ENCODE peak calls at places on chromosomes 12 and 14, in nine cellular contexts. One of them, this sample, is unnamed.
A peak's percentile ranks its signal among the peaks of the same experiment; 100 is the strongest.

GRCh38 chr14:20415723-20416622 is 2.7 kb upstream of the TEP1 start:
- DNase-seq in stimulated activated CD4-positive, alpha-beta T cell treated with anti-CD3 and anti-CD28 coated beads, Interleukin-1b, Interleukin-23, amount 100 ng/mL, for 4 hours: peak; percentile 34
- DNase-seq in KBM-7: peak; percentile 93
- DNase-seq in PC-3: peak; percentile 74
- DNase-seq in NCI-H2171: peak; percentile 12
- DNase-seq in stromal cell of bone marrow: peak; percentile 39
- DNase-seq in pancreas: no peak
- DNase-seq in NCI-H1105: peak; percentile 15
- DNase-seq in ovary: no peak
- DNase-seq in this sample: peak; percentile 58

GRCh38 chr14:89022274-89022673 is 197.8 kb downstream of the TTC8 start:
- DNase-seq in NCI-H2171: no peak
- DNase-seq in KBM-7: no peak
- DNase-seq in NCI-H1105: no peak
- DNase-seq in stimulated activated CD4-positive, alpha-beta T cell treated with anti-CD3 and anti-CD28 coated beads, Interleukin-1b, Interleukin-23, amount 100 ng/mL, for 4 hours: no peak
- DNase-seq in pancreas: no peak
- DNase-seq in PC-3: no peak
- DNase-seq in stromal cell of bone marrow: no peak
- DNase-seq in ovary: no peak
- DNase-seq in this sample: no peak

GRCh38 chr12:117968084-117968789 is 553 bp downstream of the KSR2 start:
- DNase-seq in PC-3: no peak
- DNase-seq in stimulated activated CD4-positive, alpha-beta T cell treated with anti-CD3 and anti-CD28 coated beads, Interleukin-1b, Interleukin-23, amount 100 ng/mL, for 4 hours: no peak
- DNase-seq in stromal cell of bone marrow: no peak
- DNase-seq in KBM-7: no peak
- DNase-seq in NCI-H1105: no peak
- DNase-seq in ovary: no peak
- DNase-seq in NCI-H2171: peak; percentile 9
- DNase-seq in pancreas: no peak
- DNase-seq in this sample: no peak

GRCh38 chr12:18559242-18559641 is 178.6 kb downstream of the PLCZ1 start:
- DNase-seq in stromal cell of bone marrow: no peak
- DNase-seq in NCI-H2171: no peak
- DNase-seq in NCI-H1105: no peak
- DNase-seq in KBM-7: peak; percentile 19
- DNase-seq in pancreas: no peak
- DNase-seq in PC-3: no peak
- DNase-seq in ovary: no peak
- DNase-seq in stimulated activated CD4-positive, alpha-beta T cell treated with anti-CD3 and anti-CD28 coated beads, Interleukin-1b, Interleukin-23, amount 100 ng/mL, for 4 hours: no peak
- DNase-seq in this sample: no peak

GRCh38 chr14:69547701-69548348 is 26.8 kb downstream of the CCDC177 start:
- DNase-seq in PC-3: no peak
- DNase-seq in NCI-H2171: no peak
- DNase-seq in pancreas: no peak
- DNase-seq in stromal cell of bone marrow: no peak
- DNase-seq in stimulated activated CD4-positive, alpha-beta T cell treated with anti-CD3 and anti-CD28 coated beads, Interleukin-1b, Interleukin-23, amount 100 ng/mL, for 4 hours: no peak
- DNase-seq in ovary: peak; percentile 37
- DNase-seq in NCI-H1105: no peak
- DNase-seq in KBM-7: no peak
- DNase-seq in this sample: peak; percentile 61

GRCh38 chr12:52234226-52234810 is 1.3 kb downstream of the KRT7 start:
- DNase-seq in pancreas: peak; percentile 42
- DNase-seq in stromal cell of bone marrow: no peak
- DNase-seq in KBM-7: peak; percentile 17
- DNase-seq in PC-3: peak; percentile 3
- DNase-seq in ovary: no peak
- DNase-seq in NCI-H1105: no peak
- DNase-seq in stimulated activated CD4-positive, alpha-beta T cell treated with anti-CD3 and anti-CD28 coated beads, Interleukin-1b, Interleukin-23, amount 100 ng/mL, for 4 hours: no peak
- DNase-seq in NCI-H2171: no peak
- DNase-seq in this sample: no peak

GRCh38 chr12:104740668-104741067 is 217.4 kb downstream of the SLC41A2 start:
- DNase-seq in NCI-H2171: no peak
- DNase-seq in ovary: no peak
- DNase-seq in pancreas: no peak
- DNase-seq in NCI-H1105: no peak
- DNase-seq in stromal cell of bone marrow: no peak
- DNase-seq in PC-3: no peak
- DNase-seq in stimulated activated CD4-positive, alpha-beta T cell treated with anti-CD3 and anti-CD28 coated beads, Interleukin-1b, Interleukin-23, amount 100 ng/mL, for 4 hours: no peak
- DNase-seq in KBM-7: peak; percentile 42
- DNase-seq in this sample: no peak

GRCh38 chr14:72810201-72810600 is 83.7 kb downstream of the DPF3 start:
- DNase-seq in stimulated activated CD4-positive, alpha-beta T cell treated with anti-CD3 and anti-CD28 coated beads, Interleukin-1b, Interleukin-23, amount 100 ng/mL, for 4 hours: peak; percentile 34
- DNase-seq in KBM-7: no peak
- DNase-seq in ovary: no peak
- DNase-seq in stromal cell of bone marrow: no peak
- DNase-seq in PC-3: no peak
- DNase-seq in pancreas: no peak
- DNase-seq in NCI-H2171: no peak
- DNase-seq in NCI-H1105: no peak
- DNase-seq in this sample: no peak

GRCh38 chr12:27383429-27384260 is 51.0 kb downstream of the BMAL2 start:
- DNase-seq in ovary: peak; percentile 49
- DNase-seq in NCI-H2171: peak; percentile 95
- DNase-seq in stimulated activated CD4-positive, alpha-beta T cell treated with anti-CD3 and anti-CD28 coated beads, Interleukin-1b, Interleukin-23, amount 100 ng/mL, for 4 hours: peak; percentile 44
- DNase-seq in NCI-H1105: peak; percentile 64
- DNase-seq in pancreas: peak; percentile 74
- DNase-seq in KBM-7: peak; percentile 80
- DNase-seq in stromal cell of bone marrow: peak; percentile 86
- DNase-seq in PC-3: peak; percentile 98
- DNase-seq in this sample: peak; percentile 79

This sample was measured in hepatocyte.